ENCODE peak calls at places on chromosomes 2 and 18, in four cellular contexts. A is neural progenitor cell, Q is HS-5, I is MM.1S. B is an unnamed sample.

GRCh38 chr2:148048475-148049221 is 27.8 kb downstream of the MBD5 start:
- DNase-seq in A (no peak), I (peak; percentile 9), Q (no peak), B (no peak)

GRCh38 chr2:239054921-239055320 is 207.0 kb downstream of the TWIST2 start:
- DNase-seq in Q (no peak), I (no peak), A (no peak), B (no peak)

GRCh38 chr2:25234756-25235155 is 66.4 kb upstream of the POMC start:
- DNase-seq in I (no peak), A (no peak), Q (no peak), B (no peak)

GRCh38 chr2:216163518-216163917 is 54.4 kb downstream of the XRCC5 start:
- DNase-seq in I (no peak), A (no peak), Q (no peak), B (no peak)

GRCh38 chr2:218827701-218828476 is 3.7 kb downstream of the PRKAG3 start:
- DNase-seq in I (no peak), A (no peak), Q (no peak), B (no peak)

GRCh38 chr18:9823805-9824473 is 61.8 kb upstream of the TXNDC2 start:
- DNase-seq in Q (no peak), A (no peak), I (no peak), B (no peak)

GRCh38 chr2:56580242-56580641 is 396.5 kb downstream of the CCDC85A start:
- DNase-seq in Q (peak; percentile 58), I (no peak), A (no peak), B (no peak)

GRCh38 chr2:240627736-240628506 is 2.6 kb downstream of the GPR35 start:
- DNase-seq in A (no peak), Q (no peak), I (no peak), B (no peak)

GRCh38 chr2:25885933-25886332 is 7.6 kb upstream of the ASXL2 start:
- DNase-seq in Q (peak; percentile 70), I (no peak), A (no peak), B (no peak)

GRCh38 chr2:73284296-73285161 is at the start of gene FBXO41:
- DNase-seq in Q (no peak), I (peak; percentile 82), A (peak; percentile 81), B (peak; percentile 95)

GRCh38 chr2:128311216-128311754 is 7.4 kb downstream of the HS6ST1 start:
- DNase-seq in Q (no peak), A (no peak), I (no peak), B (no peak)

GRCh38 chr2:220499281-220499680 is 871.9 kb downstream of the SLC4A3 start:
- DNase-seq in I (no peak), Q (peak; percentile 28), A (peak; percentile 11), B (no peak)

GRCh38 chr2:239724851-239725550 is 300.1 kb downstream of the NDUFA10 start:
- DNase-seq in A (no peak), I (no peak), Q (no peak), B (no peak)

GRCh38 chr2:136008205-136008865 is 22.9 kb upstream of the DARS1 start:
- DNase-seq in I (no peak), Q (no peak), A (no peak), B (no peak)

GRCh38 chr2:200763422-200763821 is 48.3 kb upstream of the BZW1 start:
- DNase-seq in I (no peak), A (no peak), Q (no peak), B (no peak)

GRCh38 chr2:12284487-12284886 is 432.2 kb upstream of the TRIB2 start:
- DNase-seq in I (no peak), A (no peak), Q (peak; percentile 37), B (no peak)

GRCh38 chr2:147989809-147990403 is 30.6 kb downstream of the ORC4 start:
- DNase-seq in A (peak; percentile 16), Q (peak; percentile 28), I (peak; percentile 50), B (peak; percentile 45)

GRCh38 chr2:190863946-190864345 is 16.7 kb upstream of the GLS start:
- DNase-seq in A (no peak), Q (no peak), I (peak; percentile 70), B (no peak)

GRCh38 chr2:134623796-134624195 is 95.0 kb downstream of the TMEM163 start:
- DNase-seq in A (no peak), Q (no peak), I (no peak), B (no peak)

GRCh38 chr2:14903709-14904374 is 271.3 kb downstream of the LRATD1 start:
- DNase-seq in Q (no peak), I (peak; percentile 47), A (peak; percentile 78), B (peak; percentile 76)

GRCh38 chr2:99086385-99086784 is 55.1 kb upstream of the C2orf15 start:
- DNase-seq in A (no peak), Q (no peak), I (no peak), B (no peak)

GRCh38 chr2:33419548-33420255 is 56.7 kb upstream of the RASGRP3 start:
- DNase-seq in A (no peak), Q (no peak), I (no peak), B (no peak)

B was measured in RPMI8226.